ENCODE peak calls at places on chromosomes 3 and 15, in four cellular contexts. G, A, R and M are unnamed samples. For H3K36me3, the result is how much of the 10 kb centered on the place peaks cover.

GRCh38 chr15:46365612-46366011 is 730.8 kb downstream of the SQOR start:
- DNase-seq in G (no peak), R (no peak), A (peak), M (no peak)

GRCh38 chr3:108153451-108153981 is 62.7 kb upstream of the CD47 start:
- DNase-seq in A (peak), R (peak), G (peak), M (peak)

GRCh38 chr3:135056084-135056730 is 261.1 kb downstream of the EPHB1 start:
- DNase-seq in R (no peak), G (no peak), A (no peak), M (no peak)

GRCh38 chr3:115989927-115990326 is 366.6 kb downstream of the GAP43 start:
- DNase-seq in R (no peak), G (no peak), A (no peak), M (no peak)

GRCh38 chr3:3015472-3016089 is 94.6 kb downstream of the IL5RA start:
- DNase-seq in G (no peak), R (peak), A (no peak), M (no peak)

GRCh38 chr3:170953229-170953628 is 44.8 kb upstream of the EIF5A2 start:
- DNase-seq in A (no peak), G (no peak), R (no peak), M (no peak)

GRCh38 chr3:156256256-156256655 is 135.9 kb downstream of the KCNAB1 start:
- DNase-seq in A (no peak), G (no peak), R (no peak), M (no peak)

GRCh38 chr3:112770026-112770626 is 76.5 kb downstream of the CD200R1L start:
- DNase-seq in R (no peak), A (no peak), G (no peak), M (no peak)

GRCh38 chr15:78840661-78841060 is 29.4 kb upstream of the ADAMTS7 start:
- DNase-seq in R (no peak), G (no peak), A (no peak), M (no peak)

GRCh38 chr15:86849563-86849962 is 769.9 kb downstream of the AGBL1 start:
- DNase-seq in R (no peak), A (no peak), G (no peak), M (no peak)

GRCh38 chr3:39990532-39990931 is 181.1 kb downstream of the MYRIP start:
- DNase-seq in R (peak), A (peak), G (no peak), M (no peak)

GRCh38 chr15:28125673-28126651 is 26.8 kb upstream of the OCA2 start:
- DNase-seq in R (peak), G (peak), A (peak), M (no peak)

GRCh38 chr3:137852511-137852910 is 88.4 kb downstream of the SOX14 start:
- DNase-seq in A (no peak), R (no peak), G (no peak), M (no peak)

GRCh38 chr3:62604301-62604700 is 231.0 kb upstream of the FEZF2 start:
- DNase-seq in A (peak), R (no peak), G (no peak), M (no peak)

GRCh38 chr15:67227431-67227830 is 27.0 kb downstream of the AAGAB start:
- DNase-seq in G (no peak), A (no peak), R (no peak), M (no peak)

GRCh38 chr3:44184319-44184953 is 57.2 kb upstream of the TOPAZ1 start:
- DNase-seq in A (no peak), R (no peak), G (no peak), M (no peak)

GRCh38 chr3:99817047-99817436 is 620 bp upstream of the CMSS1 start:
- DNase-seq in A (peak), R (peak), G (no peak), M (peak)

GRCh38 chr3:109241459-109241858 is 74.9 kb downstream of the DPPA2 start:
- DNase-seq in A (no peak), R (no peak), G (no peak), M (no peak)

GRCh38 chr3:97821413-97821809 is 400 bp upstream of the CRYBG3 start:
- DNase-seq in R (peak), G (no peak), A (no peak), M (peak)

GRCh38 chr15:62834686-62835279 is 207.8 kb upstream of the TPM1 start:
- DNase-seq in R (no peak), A (peak), G (no peak), M (no peak)

GRCh38 chr15:59723686-59724336 is 34.7 kb upstream of the BNIP2 start:
- DNase-seq in R (no peak), G (no peak), A (no peak), M (no peak)

GRCh38 chr3:1824359-1824758 is 274.3 kb upstream of the CNTN4 start:
- DNase-seq in A (no peak), R (no peak), G (no peak), M (no peak)

GRCh38 chr3:77329161-77329560 is 289.3 kb downstream of the ROBO2 start:
- DNase-seq in A (no peak), G (no peak), R (no peak), M (no peak)

GRCh38 chr15:89112341-89112971 is 24.2 kb downstream of the ABHD2 start:
- DNase-seq in A (no peak), R (no peak), G (no peak), M (no peak)

GRCh38 chr15:57340673-57341259 is 35.5 kb upstream of the CGNL1 start:
- DNase-seq in A (peak), R (peak), G (peak), M (no peak)

GRCh38 chr15:57485869-57486268 is 105.8 kb upstream of the MYZAP start:
- DNase-seq in G (no peak), R (no peak), A (peak), M (no peak)

GRCh38 chr3:196227086-196227485 is 10.8 kb downstream of the SLC51A start:
- DNase-seq in G (no peak), R (no peak), A (no peak), M (no peak)

DNA sequence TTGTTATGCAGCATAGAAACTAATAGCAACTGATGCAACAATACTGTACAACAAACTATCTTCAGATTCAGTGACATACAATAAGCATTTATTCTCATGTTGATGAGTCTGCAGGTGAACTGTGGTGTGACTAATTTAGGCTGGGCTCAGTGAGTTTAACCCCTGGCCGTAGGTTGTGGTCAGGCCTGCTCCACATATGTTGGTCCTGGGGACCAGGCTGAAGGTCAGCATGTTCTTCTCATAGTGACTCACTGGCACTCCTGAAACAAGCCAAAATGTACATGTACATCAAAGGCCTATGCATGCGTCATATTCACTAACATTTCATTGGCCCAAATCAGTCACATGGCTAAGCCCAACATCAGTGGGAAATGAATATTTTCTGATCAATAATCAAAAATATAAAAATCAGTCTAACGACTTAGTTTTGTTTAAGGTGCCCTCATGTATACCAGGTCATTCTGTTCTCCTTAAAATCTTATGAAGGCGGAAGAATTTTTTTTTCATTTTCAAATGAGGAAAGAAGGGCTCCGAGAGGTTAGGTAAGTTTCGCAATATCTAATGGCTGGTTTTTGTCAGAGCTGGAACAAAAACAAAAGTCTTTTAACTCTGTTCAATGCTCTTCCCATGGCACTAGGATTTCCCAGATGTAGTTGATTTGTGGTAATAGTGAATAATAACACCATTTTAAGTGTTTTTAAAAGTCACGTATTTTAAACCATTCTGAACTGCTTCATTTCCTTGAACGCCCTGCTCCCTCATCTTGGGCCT is 148.5 kb downstream of the MFSD1 start:
- DNase-seq in A (no peak), G (no peak), R (no peak), M (no peak)
- H3K36me3 ChIP-seq in A (under half), G (under half), R (under half), M (under half)

GRCh38 chr15:101710806-101711205 is 13.5 kb downstream of the TARS3 start:
- DNase-seq in R (no peak), A (peak), G (no peak), M (no peak)

GRCh38 chr15:101709466-101709865 is 14.8 kb downstream of the TARS3 start:
- DNase-seq in A (no peak), R (no peak), G (no peak), M (no peak)

GRCh38 chr15:101707983-101708382 is 16.3 kb downstream of the TARS3 start:
- DNase-seq in R (no peak), A (no peak), G (no peak), M (no peak)

GRCh38 chr15:101712078-101712477 is 12.2 kb downstream of the TARS3 start:
- DNase-seq in G (no peak), A (no peak), R (no peak), M (no peak)
- H3K36me3 ChIP-seq in G (half or more), A (under half), R (under half), M (under half)

GRCh38 chr3:15053541-15053940 is 11.6 kb downstream of the MRPS25 start:
- DNase-seq in R (no peak), G (no peak), A (no peak), M (no peak)

GRCh38 chr3:15052335-15053242 is 12.5 kb downstream of the MRPS25 start:
- DNase-seq in R (no peak), A (no peak), G (no peak), M (no peak)

GRCh38 chr3:15051531-15051930 is 13.6 kb downstream of the MRPS25 start:
- DNase-seq in R (no peak), G (peak), A (peak), M (peak)

GRCh38 chr3:15049584-15049983 is 15.5 kb downstream of the MRPS25 start:
- DNase-seq in R (no peak), G (no peak), A (no peak), M (no peak)

DNA sequence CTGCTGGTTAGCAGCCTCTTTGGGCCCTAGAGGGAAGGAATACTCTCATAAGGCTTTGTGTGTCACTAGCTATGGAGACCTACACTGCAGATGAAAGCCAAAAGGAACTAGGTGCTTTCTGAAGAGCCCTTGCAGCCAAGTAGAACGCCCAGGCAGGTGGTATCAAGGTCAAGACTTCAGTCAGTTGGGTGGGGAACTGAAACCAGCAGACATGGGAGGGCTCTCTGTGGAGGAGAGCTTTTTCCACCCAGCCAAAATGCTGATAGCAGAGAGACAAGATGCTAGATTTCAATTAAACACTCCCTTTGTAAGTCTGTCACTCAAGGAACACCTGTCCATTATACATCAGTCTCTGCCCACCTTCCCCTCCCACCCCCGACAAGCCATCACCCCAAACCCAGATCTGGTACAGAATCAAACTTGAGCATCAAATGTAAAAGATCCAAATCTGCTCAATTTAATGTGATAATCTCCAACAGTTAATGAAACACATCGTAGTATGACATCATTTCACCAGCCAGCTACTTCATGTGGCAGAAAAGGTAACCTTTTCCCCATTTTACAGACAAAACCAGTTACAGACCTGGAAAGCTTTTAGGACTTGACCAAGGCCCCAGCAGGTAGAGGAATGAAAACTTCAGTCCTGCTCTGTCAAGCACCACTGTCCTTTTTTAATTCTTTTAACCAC is 14.6 kb downstream of the MRPS25 start:
- DNase-seq in R (no peak), G (no peak), A (no peak), M (no peak)
- H3K36me3 ChIP-seq in R (under half), G (under half), A (under half), M (half or more)

DNA sequence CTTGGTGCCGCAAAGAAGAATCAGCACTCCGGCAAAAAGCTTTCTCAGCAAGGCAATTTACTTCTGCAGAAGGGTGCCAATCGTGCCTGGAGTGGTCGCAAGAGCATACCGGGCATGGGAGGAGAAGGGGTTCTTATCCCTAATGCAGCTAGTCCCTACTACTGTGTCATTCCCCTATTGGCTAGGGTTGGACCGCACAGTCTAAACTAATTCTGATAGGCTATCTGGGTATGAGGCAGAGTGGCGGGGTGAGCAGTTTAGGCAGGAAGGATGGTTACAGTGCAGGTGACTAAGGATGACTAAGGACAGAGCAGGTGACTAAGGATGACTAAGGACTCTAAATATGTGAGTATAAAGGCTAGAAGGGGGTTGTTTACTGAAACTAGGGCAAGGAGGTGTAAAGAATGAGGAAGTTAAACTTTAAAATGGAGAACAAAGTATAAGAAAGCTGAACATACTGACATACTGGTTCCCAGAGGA is 52.9 kb downstream of the PGBD4 start:
- DNase-seq in G (no peak), R (no peak), A (peak), M (no peak)
- H3K36me3 ChIP-seq in G (under half), R (under half), A (under half), M (under half)

GRCh38 chr3:63905731-63906620 is 6.2 kb downstream of the SCAANT1 start:
- DNase-seq in A (no peak), R (no peak), G (no peak), M (no peak)

GRCh38 chr3:63900459-63900858 is 11.7 kb downstream of the SCAANT1 start:
- DNase-seq in R (no peak), A (no peak), G (peak), M (no peak)

GRCh38 chr3:63895422-63896189 is 16.6 kb downstream of the SCAANT1 start:
- DNase-seq in G (no peak), A (no peak), R (no peak), M (no peak)

GRCh38 chr3:63896332-63897034 is 15.7 kb downstream of the SCAANT1 start:
- DNase-seq in A (no peak), R (no peak), G (no peak), M (no peak)

DNA sequence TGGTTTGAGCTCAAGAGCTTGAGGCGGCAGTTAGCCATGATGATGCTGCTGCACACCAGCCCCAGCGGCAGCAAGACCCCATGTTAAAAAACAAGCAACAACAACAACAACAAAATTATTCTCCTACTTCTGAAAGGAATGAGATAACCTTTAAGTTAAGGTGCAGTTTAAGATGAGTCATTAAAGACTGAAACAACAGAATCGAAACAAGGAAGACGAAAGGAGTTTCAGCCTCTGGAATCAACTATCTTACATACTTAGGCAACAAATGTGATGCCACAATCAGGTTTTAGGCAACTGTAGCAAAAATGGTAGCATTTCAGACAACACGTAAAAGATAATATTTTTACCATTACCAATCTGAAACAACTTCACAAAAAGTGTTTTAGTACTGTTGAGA is 12.2 kb downstream of the SCAANT1 start:
- DNase-seq in A (no peak), G (no peak), R (no peak), M (no peak)
- H3K36me3 ChIP-seq in A (under half), G (under half), R (under half), M (under half)

GRCh38 chr3:132509096-132509495 is 88.0 kb upstream of the ACKR4 start:
- DNase-seq in R (no peak), A (no peak), G (no peak), M (no peak)

GRCh38 chr3:132504375-132504921 is 87.1 kb downstream of the DNAJC13 start:
- DNase-seq in G (no peak), A (no peak), R (no peak), M (no peak)

GRCh38 chr3:132509506-132509905 is 87.6 kb upstream of the ACKR4 start:
- DNase-seq in R (no peak), A (no peak), G (no peak), M (no peak)

GRCh38 chr3:132513057-132513456 is 84.0 kb upstream of the ACKR4 start:
- DNase-seq in R (no peak), G (no peak), A (no peak), M (no peak)

DNA sequence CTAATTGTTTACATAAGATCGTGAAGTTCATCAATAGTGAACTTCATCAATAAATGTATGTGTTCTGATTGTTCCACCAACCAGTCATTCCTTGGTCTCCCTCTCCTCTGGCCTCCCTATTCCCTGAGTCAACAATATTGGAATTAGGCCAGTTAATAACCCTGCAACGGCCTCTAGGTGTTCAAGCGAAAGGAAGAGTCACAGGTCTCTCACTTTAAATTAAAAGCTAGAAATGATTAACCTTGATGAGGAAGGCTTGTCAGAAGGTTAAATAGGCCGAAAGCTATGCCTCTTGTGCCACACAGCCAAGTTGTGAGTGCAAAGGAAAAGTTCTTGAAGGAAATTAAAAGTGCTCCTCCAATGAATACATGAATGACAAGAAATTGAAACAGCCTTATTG is 89.4 kb upstream of the ACKR4 start:
- DNase-seq in R (no peak), A (no peak), G (no peak), M (no peak)
- H3K36me3 ChIP-seq in R (under half), A (under half), G (under half), M (under half)

DNA sequence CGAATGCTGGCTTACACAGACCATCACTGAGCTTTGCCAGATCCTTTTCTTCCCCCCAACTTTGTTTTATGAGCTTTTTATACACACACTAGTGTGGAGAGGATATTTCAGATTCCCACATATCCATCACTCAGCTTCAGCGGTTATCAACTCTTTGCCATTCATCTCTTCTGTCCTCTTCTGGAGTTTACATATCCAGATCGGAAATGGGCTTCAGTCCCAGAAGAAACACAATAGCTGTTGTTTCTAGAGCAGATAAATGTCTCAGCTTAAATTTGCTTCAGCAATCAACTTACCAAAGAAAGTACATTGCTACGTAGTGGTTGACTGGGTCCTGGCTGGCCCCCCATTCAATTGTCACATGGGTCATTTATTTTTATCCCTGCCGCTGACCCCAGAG is 185.9 kb upstream of the BHLHE40 start:
- DNase-seq in A (no peak), G (no peak), R (no peak), M (no peak)
- H3K36me3 ChIP-seq in A (under half), G (under half), R (under half), M (half or more)

GRCh38 chr15:68695061-68695595 is 116.3 kb downstream of the CORO2B start:
- DNase-seq in R (no peak), A (no peak), G (no peak), M (no peak)
- H3K36me3 ChIP-seq in R (under half), A (under half), G (under half), M (under half)

GRCh38 chr3:179363332-179363731 is 15.8 kb downstream of the MFN1 start:
- DNase-seq in A (no peak), G (no peak), R (no peak), M (no peak)
- H3K36me3 ChIP-seq in A (under half), G (under half), R (under half), M (half or more)

DNA sequence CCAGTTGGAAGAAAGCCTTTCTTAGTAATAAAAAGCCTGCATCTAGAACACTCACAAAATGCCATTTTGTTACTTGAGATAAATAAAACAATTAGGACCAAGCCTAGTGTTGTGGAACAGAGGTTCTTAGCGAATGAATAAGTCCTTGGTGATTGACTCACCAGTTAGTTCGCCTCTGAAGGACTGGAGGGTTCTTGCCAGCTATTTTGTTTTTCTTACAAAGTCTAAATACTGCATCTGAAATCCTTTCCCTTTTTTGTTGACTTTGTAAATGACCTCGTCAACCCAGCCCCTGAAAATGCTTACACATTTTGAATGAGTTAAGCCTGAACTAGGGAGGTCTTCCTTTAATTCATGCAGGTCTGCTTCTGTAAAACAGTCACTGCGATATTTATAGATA is 45.1 kb upstream of the SACM1L start:
- DNase-seq in R (no peak), A (no peak), G (no peak), M (no peak)
- H3K36me3 ChIP-seq in R (under half), A (under half), G (under half), M (under half)